ENCODE peak calls at places on chromosomes 4 and X, in seven cellular contexts. One of them, this sample, is unnamed.

GRCh38 chrX:134171661-134172587 is 65.1 kb upstream of the CCDC160 start:
- DNase-seq in DMS 273 treated with DMSO at 0.1 percent for 48 hours: no peak
- DNase-seq in fibroblast of lung: no peak
- DNase-seq in mesenchymal stem cell: peak
- DNase-seq in A549: no peak
- DNase-seq in EH: no peak
- DNase-seq in coronary artery: no peak
- DNase-seq in this sample: peak

GRCh38 chr4:188221090-188221489 is 81.8 kb downstream of the TRIML1 start:
- DNase-seq in DMS 273 treated with DMSO at 0.1 percent for 48 hours: no peak
- DNase-seq in fibroblast of lung: no peak
- DNase-seq in mesenchymal stem cell: no peak
- DNase-seq in A549: no peak
- DNase-seq in EH: no peak
- DNase-seq in coronary artery: no peak
- DNase-seq in this sample: no peak

GRCh38 chr4:147594107-147594506 is 23.1 kb upstream of the TMEM184C start:
- DNase-seq in DMS 273 treated with DMSO at 0.1 percent for 48 hours: no peak
- DNase-seq in fibroblast of lung: no peak
- DNase-seq in mesenchymal stem cell: no peak
- DNase-seq in A549: no peak
- DNase-seq in EH: no peak
- DNase-seq in coronary artery: no peak
- DNase-seq in this sample: no peak

GRCh38 chrX:107775000-107775733 is 420 bp downstream of the TSC22D3 start:
- DNase-seq in DMS 273 treated with DMSO at 0.1 percent for 48 hours: no peak
- DNase-seq in fibroblast of lung: no peak
- DNase-seq in mesenchymal stem cell: no peak
- DNase-seq in A549: no peak
- DNase-seq in EH: no peak
- DNase-seq in coronary artery: no peak
- DNase-seq in this sample: no peak

GRCh38 chrX:101210630-101211029 is 9.0 kb upstream of the DRP2 start:
- DNase-seq in DMS 273 treated with DMSO at 0.1 percent for 48 hours: peak
- DNase-seq in fibroblast of lung: no peak
- DNase-seq in mesenchymal stem cell: no peak
- DNase-seq in A549: no peak
- DNase-seq in EH: no peak
- DNase-seq in coronary artery: no peak
- DNase-seq in this sample: no peak

GRCh38 chrX:73262991-73263390 is 48.3 kb upstream of the NAP1L2 start:
- DNase-seq in DMS 273 treated with DMSO at 0.1 percent for 48 hours: peak
- DNase-seq in fibroblast of lung: peak
- DNase-seq in mesenchymal stem cell: no peak
- DNase-seq in A549: peak
- DNase-seq in EH: peak
- DNase-seq in coronary artery: no peak
- DNase-seq in this sample: no peak

GRCh38 chr4:148067307-148067916 is 335.5 kb downstream of the ARHGAP10 start:
- DNase-seq in DMS 273 treated with DMSO at 0.1 percent for 48 hours: no peak
- DNase-seq in fibroblast of lung: peak
- DNase-seq in mesenchymal stem cell: peak
- DNase-seq in A549: no peak
- DNase-seq in EH: peak
- DNase-seq in coronary artery: no peak
- DNase-seq in this sample: no peak

GRCh38 chr4:2217726-2218125 is 24.2 kb downstream of the HAUS3 start:
- DNase-seq in DMS 273 treated with DMSO at 0.1 percent for 48 hours: no peak
- DNase-seq in fibroblast of lung: peak
- DNase-seq in mesenchymal stem cell: peak
- DNase-seq in A549: no peak
- DNase-seq in EH: peak
- DNase-seq in coronary artery: no peak
- DNase-seq in this sample: no peak

GRCh38 chrX:110341189-110342035 is 17.2 kb upstream of the RTL9 start:
- DNase-seq in DMS 273 treated with DMSO at 0.1 percent for 48 hours: no peak
- DNase-seq in fibroblast of lung: peak
- DNase-seq in mesenchymal stem cell: peak
- DNase-seq in A549: peak
- DNase-seq in EH: peak
- DNase-seq in coronary artery: no peak
- DNase-seq in this sample: no peak

GRCh38 chr4:155392486-155393184 is 15.9 kb upstream of the MAP9 start:
- DNase-seq in DMS 273 treated with DMSO at 0.1 percent for 48 hours: no peak
- DNase-seq in fibroblast of lung: peak
- DNase-seq in mesenchymal stem cell: peak
- DNase-seq in A549: peak
- DNase-seq in EH: peak
- DNase-seq in coronary artery: no peak
- DNase-seq in this sample: no peak

GRCh38 chr4:25654031-25654970 is 1.4 kb upstream of the SLC34A2 start:
- DNase-seq in DMS 273 treated with DMSO at 0.1 percent for 48 hours: no peak
- DNase-seq in fibroblast of lung: peak
- DNase-seq in mesenchymal stem cell: no peak
- DNase-seq in A549: no peak
- DNase-seq in EH: peak
- DNase-seq in coronary artery: no peak
- DNase-seq in this sample: no peak

GRCh38 chr4:181528570-181529184 is 714.5 kb upstream of the TENM3 start:
- DNase-seq in DMS 273 treated with DMSO at 0.1 percent for 48 hours: no peak
- DNase-seq in fibroblast of lung: peak
- DNase-seq in mesenchymal stem cell: peak
- DNase-seq in A549: peak
- DNase-seq in EH: peak
- DNase-seq in coronary artery: no peak
- DNase-seq in this sample: peak

GRCh38 chrX:21398424-21398823 is 24.2 kb downstream of the CNKSR2 start:
- DNase-seq in DMS 273 treated with DMSO at 0.1 percent for 48 hours: no peak
- DNase-seq in fibroblast of lung: peak
- DNase-seq in mesenchymal stem cell: peak
- DNase-seq in A549: no peak
- DNase-seq in EH: no peak
- DNase-seq in coronary artery: no peak
- DNase-seq in this sample: no peak

This sample was measured in dermis microvascular lymphatic vessel endothelial cell.